ENCODE peak calls at places on chromosomes 6 and 20, in four cellular contexts. S, T, H and Y are unnamed samples.

GRCh38 chr20:4613718-4614620 is 107.7 kb upstream of the PRND start:
- DNase-seq in S (peak; percentile 94), H (peak; percentile 85), T (peak; percentile 54), Y (peak; percentile 67)

GRCh38 chr6:151534576-151534975 is 40.8 kb downstream of the CCDC170 start:
- DNase-seq in S (no peak), T (no peak), H (no peak), Y (no peak)

GRCh38 chr6:89950446-89950845 is 56.2 kb downstream of the GJA10 start:
- DNase-seq in T (no peak), S (no peak), H (no peak), Y (no peak)

GRCh38 chr6:51830666-51831065 is 256.7 kb downstream of the PKHD1 start:
- DNase-seq in H (no peak), S (no peak), T (no peak), Y (no peak)

GRCh38 chr6:109508166-109508860 is 25.3 kb upstream of the ZBTB24 start:
- DNase-seq in S (no peak), T (no peak), H (no peak), Y (no peak)

GRCh38 chr6:38638941-38639497 is 710 bp downstream of the BTBD9 start:
- DNase-seq in H (peak; percentile 51), S (peak; percentile 35), T (peak; percentile 3), Y (peak; percentile 51)

GRCh38 chr6:16228709-16229665 is 9.4 kb upstream of the GMPR start:
- DNase-seq in T (no peak), H (peak; percentile 63), S (no peak), Y (no peak)

GRCh38 chr6:44228433-44228832 is 5.0 kb downstream of the SLC29A1 start:
- DNase-seq in H (no peak), T (no peak), S (no peak), Y (no peak)

GRCh38 chr6:37210313-37210898 is 40.5 kb downstream of the PIM1 start:
- DNase-seq in S (peak; percentile 56), T (peak; percentile 72), H (peak; percentile 91), Y (peak; percentile 75)

GRCh38 chr20:62737971-62738881 is 29.6 kb downstream of the NTSR1 start:
- DNase-seq in T (no peak), S (no peak), H (no peak), Y (no peak)

GRCh38 chr6:36642913-36643817 is 35.3 kb upstream of the CDKN1A start:
- DNase-seq in S (peak; percentile 41), T (no peak), H (no peak), Y (peak; percentile 79)

GRCh38 chr20:5845686-5846651 is 95.8 kb downstream of the SHLD1 start:
- DNase-seq in H (no peak), S (no peak), T (no peak), Y (no peak)

GRCh38 chr6:5050009-5050408 is 35.1 kb upstream of the PPP1R3G start:
- DNase-seq in T (no peak), S (no peak), H (no peak), Y (no peak)

GRCh38 chr6:158081657-158081935 is 86.5 kb downstream of the SERAC1 start:
- DNase-seq in T (no peak), S (no peak), H (no peak), Y (no peak)

GRCh38 chr20:56801991-56802740 is 173.1 kb downstream of the TFAP2C start:
- DNase-seq in H (no peak), S (no peak), T (no peak), Y (no peak)

GRCh38 chr6:107216197-107216933 is 101.0 kb upstream of the BEND3 start:
- DNase-seq in H (no peak), S (no peak), T (no peak), Y (no peak)

GRCh38 chr6:5398530-5398929 is 137.2 kb downstream of the FARS2 start:
- DNase-seq in S (no peak), T (peak; percentile 43), H (no peak), Y (no peak)

GRCh38 chr6:119891206-119891605 is 541.6 kb upstream of the MAN1A1 start:
- DNase-seq in H (no peak), T (no peak), S (no peak), Y (no peak)

DNA sequence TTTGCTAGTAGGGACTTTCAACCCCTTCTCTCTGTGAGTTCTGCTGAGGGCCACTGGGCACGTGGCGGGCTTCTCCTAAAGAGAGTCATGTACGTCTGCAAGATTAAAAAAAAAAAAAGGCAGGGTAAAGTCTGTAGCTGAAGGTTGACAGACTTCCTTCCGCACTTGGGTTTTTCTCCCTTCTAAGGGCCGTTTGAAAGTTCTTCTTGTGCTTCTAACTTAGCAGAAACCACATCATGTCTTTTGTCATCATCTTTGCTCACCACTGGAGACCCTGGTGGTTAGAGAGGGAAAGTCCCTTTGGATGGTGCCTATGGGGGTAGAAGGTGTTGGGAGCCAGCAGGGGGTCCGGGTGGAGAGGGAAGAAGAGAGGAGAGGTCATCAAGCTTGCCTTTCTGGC is 31.4 kb downstream of the PRDM1 start:
- DNase-seq in T (no peak), H (no peak), S (no peak), Y (no peak)
- H3K27ac ChIP-seq in T (no peak overlapping the region), H (no peak overlapping the region), S (no peak overlapping the region), Y (no peak overlapping the region)

GRCh38 chr20:37638527-37638926 is 55.3 kb upstream of the CTNNBL1 start:
- DNase-seq in H (no peak), S (no peak), T (no peak), Y (no peak)
- H3K27me3 ChIP-seq in H (no peaks in the 10 kb centered on the region), S (no peaks in the 10 kb centered on the region), T (peaks cover 54% of the 10 kb centered on the region), Y (peaks cover 28% of the 10 kb centered on the region)

DNA sequence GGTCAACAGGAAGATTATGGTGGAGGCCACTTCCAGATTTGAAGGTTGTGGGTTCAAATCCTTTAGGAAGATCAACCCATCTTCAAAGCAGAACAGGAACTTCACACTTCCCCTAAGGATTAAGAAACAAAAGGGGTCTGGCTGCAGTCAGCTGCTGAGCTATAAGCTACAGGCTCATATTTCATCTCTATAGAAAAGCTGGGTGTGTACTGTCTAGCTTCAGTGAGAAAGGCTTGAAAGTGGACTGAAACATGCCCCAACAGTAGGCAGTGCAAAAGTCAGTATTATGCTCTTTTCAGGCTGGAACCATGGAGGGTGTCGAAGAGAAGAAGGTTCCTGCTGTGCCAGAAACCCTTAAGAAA is 60.1 kb upstream of the SPDEF start:
- DNase-seq in T (no peak), H (no peak), S (no peak), Y (no peak)
- H3K4me3 ChIP-seq in T (no peak overlapping the region), H (no peak overlapping the region), S (no peak overlapping the region), Y (no peak overlapping the region)

DNA sequence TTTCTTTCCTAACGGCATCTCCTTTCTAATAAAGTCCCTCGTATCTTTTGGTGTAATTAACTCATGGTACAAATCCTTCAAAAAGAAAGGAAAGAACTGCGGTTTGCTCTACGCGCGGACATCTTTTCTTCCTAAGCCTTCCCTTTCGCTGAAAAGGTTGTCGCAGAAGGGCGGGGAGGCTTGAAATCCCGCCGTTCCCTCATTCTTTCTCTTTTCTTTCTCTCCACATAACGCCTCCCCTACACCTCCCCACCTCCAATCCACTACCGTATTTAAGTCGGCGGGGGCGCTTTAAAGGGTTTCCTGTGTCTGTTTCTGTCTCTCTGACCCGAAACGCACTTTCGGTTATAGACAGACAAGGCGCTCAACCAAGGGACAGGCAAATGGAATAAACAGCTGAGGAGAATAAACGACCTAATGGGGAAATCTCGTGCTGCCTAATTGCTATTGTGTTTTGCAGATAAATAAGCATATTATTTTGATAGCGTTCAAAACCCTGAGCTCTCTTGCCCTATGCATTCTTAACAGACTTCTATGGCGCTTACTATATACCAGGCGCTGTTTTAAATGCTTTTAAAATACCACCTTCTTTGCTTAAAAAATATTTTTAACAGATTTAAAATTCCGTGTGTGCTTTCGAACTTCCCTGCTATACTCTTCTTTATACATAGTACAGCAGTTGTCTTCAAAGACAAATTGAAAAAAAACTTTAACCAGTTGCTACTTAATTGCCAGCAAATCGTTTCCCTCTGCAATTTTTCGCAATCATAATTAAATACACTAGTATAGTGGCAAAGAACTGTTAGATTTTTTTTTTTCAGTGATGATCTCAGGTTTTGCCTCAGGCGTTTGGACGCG is 2.5 kb upstream of the HEY2 start:
- DNase-seq in T (no peak), S (peak; percentile 59), H (peak; percentile 42), Y (peak; percentile 41)
- H3K27ac ChIP-seq in T (no peak overlapping the region), S (peak overlapping the region; percentile 97), H (no peak overlapping the region), Y (no peak overlapping the region)

DNA sequence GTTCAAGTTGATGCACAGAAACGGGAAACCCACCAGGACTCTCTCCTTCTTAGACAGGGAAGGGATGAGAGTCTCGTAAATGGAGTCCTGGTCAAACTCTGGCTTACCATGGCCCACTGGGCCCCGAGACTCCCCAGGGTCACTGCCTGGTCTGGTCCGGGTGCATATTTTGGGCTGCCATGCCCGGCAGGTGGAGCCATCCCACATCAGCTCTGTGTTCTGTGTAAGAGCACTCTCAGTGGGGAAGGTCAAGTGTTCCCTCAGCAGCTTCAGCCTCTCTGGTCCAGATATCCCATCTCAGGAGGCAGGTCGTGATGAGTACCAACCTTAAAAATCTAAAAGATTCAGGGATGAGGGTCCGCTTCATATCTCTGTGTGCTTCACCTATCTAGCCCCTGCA is 138.8 kb downstream of the EDN3 start:
- DNase-seq in S (no peak), H (no peak), T (no peak), Y (no peak)
- H3K27me3 ChIP-seq in S (peaks cover 4% of the 10 kb centered on the region), H (no peaks in the 10 kb centered on the region), T (peaks cover 38% of the 10 kb centered on the region), Y (peaks cover 5% of the 10 kb centered on the region)